ENCODE peak calls at places on chromosomes 2 and 18, in four cellular contexts. One of them, this sample, is unnamed.

GRCh38 chr2:71306762-71307161 is 24.8 kb upstream of the ZNF638 start:
- DNase-seq in heart left ventricle: no peak
- DNase-seq in NB4: no peak
- DNase-seq in H54: peak
- DNase-seq in this sample: no peak

GRCh38 chr2:85255456-85255812 is 72.4 kb downstream of the TGOLN2 start:
- DNase-seq in heart left ventricle: no peak
- DNase-seq in NB4: peak
- DNase-seq in H54: no peak
- DNase-seq in this sample: no peak

GRCh38 chr2:100196786-100197494 is 54.5 kb upstream of the AFF3 start:
- DNase-seq in heart left ventricle: no peak
- DNase-seq in NB4: no peak
- DNase-seq in H54: no peak
- DNase-seq in this sample: no peak

GRCh38 chr2:29295843-29296242 is 180.6 kb downstream of the CLIP4 start:
- DNase-seq in heart left ventricle: no peak
- DNase-seq in NB4: peak
- DNase-seq in H54: no peak
- DNase-seq in this sample: no peak

GRCh38 chr2:169768262-169768995 is 30.2 kb upstream of the SSB start:
- DNase-seq in heart left ventricle: peak
- DNase-seq in NB4: no peak
- DNase-seq in H54: no peak
- DNase-seq in this sample: no peak

GRCh38 chr2:28036307-28036706 is 145.8 kb downstream of the BABAM2 start:
- DNase-seq in heart left ventricle: no peak
- DNase-seq in NB4: no peak
- DNase-seq in H54: no peak
- DNase-seq in this sample: no peak

GRCh38 chr2:27203741-27204140 is 8.1 kb upstream of the ATRAID start:
- DNase-seq in heart left ventricle: no peak
- DNase-seq in NB4: no peak
- DNase-seq in H54: no peak
- DNase-seq in this sample: no peak

GRCh38 chr2:69545477-69545932 is 98.0 kb downstream of the AAK1 start:
- DNase-seq in heart left ventricle: no peak
- DNase-seq in NB4: no peak
- DNase-seq in H54: no peak
- DNase-seq in this sample: no peak

GRCh38 chr2:237919593-237919992 is 47.2 kb upstream of the UBE2F start:
- DNase-seq in heart left ventricle: no peak
- DNase-seq in NB4: peak
- DNase-seq in H54: no peak
- DNase-seq in this sample: no peak

GRCh38 chr18:57025525-57025924 is 121.4 kb upstream of the BOD1L2 start:
- DNase-seq in heart left ventricle: no peak
- DNase-seq in NB4: no peak
- DNase-seq in H54: no peak
- DNase-seq in this sample: no peak

GRCh38 chr2:18701981-18702380 is 112.6 kb upstream of the NT5C1B start:
- DNase-seq in heart left ventricle: no peak
- DNase-seq in NB4: no peak
- DNase-seq in H54: no peak
- DNase-seq in this sample: no peak

GRCh38 chr18:62037989-62038778 is 145.4 kb upstream of the RNF152 start:
- DNase-seq in heart left ventricle: no peak
- DNase-seq in NB4: no peak
- DNase-seq in H54: no peak
- DNase-seq in this sample: no peak

GRCh38 chr2:222655748-222656543 is at the start of gene FARSB:
- DNase-seq in heart left ventricle: peak
- DNase-seq in NB4: peak
- DNase-seq in H54: peak
- DNase-seq in this sample: no peak
- TF ChIP-seq POLR2A in heart left ventricle: no peak
- TF ChIP-seq POLR2A in NB4: peak
- TF ChIP-seq POLR2A in H54: peak
- TF ChIP-seq POLR2A in this sample: no peak

DNA sequence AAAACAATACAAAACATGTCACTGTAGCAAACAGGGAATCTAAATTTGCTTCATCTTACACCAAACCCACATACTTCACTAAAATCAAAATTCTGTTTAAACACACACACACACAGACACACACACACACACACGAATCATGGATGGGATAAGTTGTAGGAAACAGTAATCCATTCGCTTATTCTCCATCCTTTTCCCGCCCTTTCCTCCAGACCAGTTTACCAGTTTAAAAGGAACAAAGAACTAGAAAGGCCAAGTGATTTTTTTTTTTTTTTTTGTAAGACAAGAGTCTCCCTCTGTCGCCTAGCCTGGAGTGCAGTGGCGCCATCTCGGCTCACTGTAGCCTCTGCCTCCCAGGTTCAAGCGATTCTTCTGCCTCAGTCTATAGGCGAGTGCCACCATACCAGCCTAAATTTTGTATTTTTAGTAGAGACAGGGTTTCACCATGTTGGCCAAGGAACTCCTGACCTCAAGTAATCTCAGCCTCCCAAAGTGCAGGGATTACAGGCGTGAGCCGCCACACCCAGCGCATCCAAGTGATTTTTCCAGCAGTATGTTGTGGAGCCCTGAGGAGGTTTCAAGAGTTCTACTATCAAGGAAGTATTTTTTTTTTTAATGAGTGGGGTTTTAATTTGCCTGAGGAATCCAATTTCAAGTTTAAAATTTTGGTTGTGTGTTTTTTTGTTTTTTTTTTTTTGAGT is 5.7 kb downstream of the PSME4 start:
- DNase-seq in heart left ventricle: no peak
- DNase-seq in NB4: no peak
- DNase-seq in H54: no peak
- DNase-seq in this sample: no peak
- TF ChIP-seq POLR2A in heart left ventricle: no peak
- TF ChIP-seq POLR2A in NB4: no peak
- TF ChIP-seq POLR2A in H54: no peak
- TF ChIP-seq POLR2A in this sample: no peak

DNA sequence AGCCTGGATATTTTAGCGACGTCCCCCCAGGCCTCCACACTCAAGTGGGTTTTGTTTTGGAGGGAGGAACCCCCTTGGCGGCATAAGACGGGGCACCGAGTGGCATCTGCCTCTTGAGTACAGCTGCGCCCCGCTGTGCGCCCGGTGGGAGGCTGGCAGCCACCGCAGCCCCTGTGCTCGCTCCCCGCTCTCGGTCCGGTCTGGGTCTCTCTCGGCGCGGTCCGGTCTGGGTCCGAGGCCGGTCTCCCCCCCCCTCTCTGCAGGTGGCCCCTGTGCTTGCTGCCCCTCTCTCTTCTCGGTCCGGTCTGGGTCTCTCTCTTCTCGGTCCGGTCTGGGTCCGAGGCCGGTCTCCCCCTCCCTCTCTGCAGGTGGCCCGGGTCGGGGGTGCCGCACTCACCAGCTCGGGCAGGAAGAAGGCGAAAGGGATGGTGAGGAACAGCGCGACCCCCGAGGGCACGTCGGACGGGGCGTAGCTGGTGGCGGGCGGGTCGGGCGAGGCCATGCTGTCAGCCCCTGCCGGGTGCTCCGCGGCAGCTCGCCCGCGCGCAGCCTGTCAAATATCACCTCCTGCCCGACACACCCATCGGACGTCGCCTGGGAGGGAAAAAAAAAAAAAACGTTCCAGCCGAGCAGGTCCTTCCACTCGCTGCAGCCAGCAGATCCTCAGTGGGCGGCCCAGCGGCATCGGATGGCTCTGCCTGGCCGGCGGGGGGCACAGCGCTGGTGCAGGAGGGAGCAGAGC is at the start of gene MALL:
- DNase-seq in heart left ventricle: no peak
- DNase-seq in NB4: no peak
- DNase-seq in H54: peak
- DNase-seq in this sample: peak
- TF ChIP-seq POLR2A in heart left ventricle: no peak
- TF ChIP-seq POLR2A in NB4: no peak
- TF ChIP-seq POLR2A in H54: peak
- TF ChIP-seq POLR2A in this sample: no peak

DNA sequence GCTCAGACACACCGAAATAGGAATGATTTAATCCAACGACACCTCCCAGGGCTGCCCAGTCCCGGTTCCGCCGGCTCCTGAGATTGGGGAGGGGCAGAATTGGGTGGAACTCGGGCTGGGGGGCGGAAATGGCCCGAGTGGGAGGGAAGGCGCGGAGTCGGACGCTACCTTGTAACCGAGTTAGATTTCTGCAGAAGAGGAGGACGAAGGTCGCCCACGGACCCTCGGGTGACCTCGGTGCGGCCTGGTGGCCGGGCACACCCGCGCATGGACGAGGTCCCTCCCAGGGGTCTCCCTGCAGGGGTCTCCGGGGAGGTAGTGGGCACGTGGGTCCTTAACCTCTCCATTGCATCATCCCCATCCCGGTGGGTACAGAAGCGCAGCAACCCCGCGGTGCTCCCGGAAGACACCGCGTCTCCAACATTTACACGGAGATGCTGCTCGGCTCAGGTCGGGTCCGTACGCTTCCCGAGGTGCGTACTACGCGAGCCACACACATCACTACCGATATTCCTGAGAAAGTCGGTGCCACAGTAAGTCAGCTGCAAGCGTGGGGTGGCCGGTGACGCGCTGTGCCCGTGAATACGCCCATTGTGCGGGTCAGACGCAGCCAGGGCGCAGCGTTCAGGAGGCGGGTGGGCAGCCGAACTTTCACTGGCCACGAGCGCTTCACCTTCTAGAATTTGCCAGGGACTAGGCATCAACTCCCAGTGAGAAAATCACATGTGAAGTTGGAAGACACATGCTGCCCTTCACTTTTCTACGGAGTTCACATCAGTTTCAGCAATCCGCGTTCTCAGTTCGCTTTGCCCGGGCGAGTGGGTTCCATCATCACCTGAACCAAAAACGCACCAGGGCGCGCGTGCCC is 3.0 kb downstream of the ZNF516 start:
- DNase-seq in heart left ventricle: peak
- DNase-seq in NB4: peak
- DNase-seq in H54: no peak
- DNase-seq in this sample: no peak
- TF ChIP-seq POLR2A in heart left ventricle: no peak
- TF ChIP-seq POLR2A in NB4: peak
- TF ChIP-seq POLR2A in H54: no peak
- TF ChIP-seq POLR2A in this sample: no peak

GRCh38 chr2:142868281-142868762 is 9.1 kb upstream of the KYNU start:
- DNase-seq in heart left ventricle: peak
- DNase-seq in NB4: no peak
- DNase-seq in H54: peak
- DNase-seq in this sample: peak
- TF ChIP-seq POLR2A in heart left ventricle: no peak
- TF ChIP-seq POLR2A in NB4: no peak
- TF ChIP-seq POLR2A in H54: no peak
- TF ChIP-seq POLR2A in this sample: no peak

GRCh38 chr2:98507461-98507860 is 62.8 kb downstream of the INPP4A start:
- DNase-seq in heart left ventricle: no peak
- DNase-seq in NB4: no peak
- DNase-seq in H54: no peak
- DNase-seq in this sample: no peak

GRCh38 chr2:98507940-98508689 is 63.5 kb downstream of the INPP4A start:
- DNase-seq in heart left ventricle: peak
- DNase-seq in NB4: peak
- DNase-seq in H54: no peak
- DNase-seq in this sample: no peak

GRCh38 chr2:98510322-98510662 is 65.6 kb downstream of the INPP4A start:
- DNase-seq in heart left ventricle: no peak
- DNase-seq in NB4: no peak
- DNase-seq in H54: no peak
- DNase-seq in this sample: no peak

GRCh38 chr2:98509542-98510321 is 65.1 kb downstream of the INPP4A start:
- DNase-seq in heart left ventricle: no peak
- DNase-seq in NB4: no peak
- DNase-seq in H54: no peak
- DNase-seq in this sample: no peak

GRCh38 chr2:98508690-98509054 is 64.0 kb downstream of the INPP4A start:
- DNase-seq in heart left ventricle: peak
- DNase-seq in NB4: peak
- DNase-seq in H54: no peak
- DNase-seq in this sample: no peak
- TF ChIP-seq POLR2A in heart left ventricle: no peak
- TF ChIP-seq POLR2A in NB4: no peak
- TF ChIP-seq POLR2A in H54: no peak
- TF ChIP-seq POLR2A in this sample: no peak

GRCh38 chr2:168190590-168191336 is 56.6 kb downstream of the STK39 start:
- DNase-seq in heart left ventricle: no peak
- DNase-seq in NB4: no peak
- DNase-seq in H54: no peak
- DNase-seq in this sample: no peak
- TF ChIP-seq POLR2A in heart left ventricle: no peak
- TF ChIP-seq POLR2A in NB4: no peak
- TF ChIP-seq POLR2A in H54: no peak
- TF ChIP-seq POLR2A in this sample: no peak